ENCODE peak calls at places on chromosomes 1 and 21, in five cellular contexts. One of them, this sample, is unnamed.

GRCh38 chr21:31900121-31900895 is 27.5 kb downstream of the HUNK start:
- DNase-seq in GM23248: no peak
- DNase-seq in Panc1: no peak
- DNase-seq in astrocyte of the spinal cord: no peak
- DNase-seq in naive thymus-derived CD4-positive, alpha-beta T cell: no peak
- DNase-seq in this sample: no peak

GRCh38 chr1:11602981-11603380 is 51.2 kb downstream of the FBXO2 start:
- DNase-seq in GM23248: no peak
- DNase-seq in Panc1: no peak
- DNase-seq in astrocyte of the spinal cord: no peak
- DNase-seq in naive thymus-derived CD4-positive, alpha-beta T cell: no peak
- DNase-seq in this sample: no peak

GRCh38 chr1:84603941-84604830 is 29.9 kb upstream of the CTBS start:
- DNase-seq in GM23248: peak; percentile 98
- DNase-seq in Panc1: peak; percentile 97
- DNase-seq in astrocyte of the spinal cord: peak; percentile 83
- DNase-seq in naive thymus-derived CD4-positive, alpha-beta T cell: no peak
- DNase-seq in this sample: no peak

GRCh38 chr21:44437696-44438431 is 17.4 kb upstream of the LRRC3 start:
- DNase-seq in GM23248: no peak
- DNase-seq in Panc1: no peak
- DNase-seq in astrocyte of the spinal cord: no peak
- DNase-seq in naive thymus-derived CD4-positive, alpha-beta T cell: no peak
- DNase-seq in this sample: no peak

GRCh38 chr21:33661146-33661545 is 18.8 kb downstream of the ITSN1 start:
- DNase-seq in GM23248: peak; percentile 47
- DNase-seq in Panc1: no peak
- DNase-seq in astrocyte of the spinal cord: no peak
- DNase-seq in naive thymus-derived CD4-positive, alpha-beta T cell: no peak
- DNase-seq in this sample: no peak

GRCh38 chr1:21553116-21553926 is 44.1 kb downstream of the ALPL start:
- DNase-seq in GM23248: peak; percentile 74
- DNase-seq in Panc1: no peak
- DNase-seq in astrocyte of the spinal cord: peak; percentile 71
- DNase-seq in naive thymus-derived CD4-positive, alpha-beta T cell: no peak
- DNase-seq in this sample: no peak

GRCh38 chr1:202623075-202623474 is 87.2 kb downstream of the SYT2 start:
- DNase-seq in GM23248: peak; percentile 70
- DNase-seq in Panc1: no peak
- DNase-seq in astrocyte of the spinal cord: peak; percentile 43
- DNase-seq in naive thymus-derived CD4-positive, alpha-beta T cell: no peak
- DNase-seq in this sample: no peak

GRCh38 chr1:17595602-17595925 is 56.1 kb downstream of the ARHGEF10L start:
- DNase-seq in GM23248: no peak
- DNase-seq in Panc1: no peak
- DNase-seq in astrocyte of the spinal cord: no peak
- DNase-seq in naive thymus-derived CD4-positive, alpha-beta T cell: no peak
- DNase-seq in this sample: no peak

GRCh38 chr21:46229133-46229922 is 754 bp upstream of the LSS start:
- DNase-seq in GM23248: no peak
- DNase-seq in Panc1: no peak
- DNase-seq in astrocyte of the spinal cord: no peak
- DNase-seq in naive thymus-derived CD4-positive, alpha-beta T cell: no peak
- DNase-seq in this sample: no peak

GRCh38 chr1:163401211-163401610 is 79.5 kb downstream of the NUF2 start:
- DNase-seq in GM23248: no peak
- DNase-seq in Panc1: no peak
- DNase-seq in astrocyte of the spinal cord: no peak
- DNase-seq in naive thymus-derived CD4-positive, alpha-beta T cell: no peak
- DNase-seq in this sample: no peak

GRCh38 chr1:36096500-36097412 is 8.1 kb downstream of the ADPRS start:
- DNase-seq in GM23248: peak; percentile 45
- DNase-seq in Panc1: no peak
- DNase-seq in astrocyte of the spinal cord: no peak
- DNase-seq in naive thymus-derived CD4-positive, alpha-beta T cell: no peak
- DNase-seq in this sample: no peak

GRCh38 chr1:231417503-231417902 is 4.6 kb downstream of the EGLN1 start:
- DNase-seq in GM23248: no peak
- DNase-seq in Panc1: no peak
- DNase-seq in astrocyte of the spinal cord: no peak
- DNase-seq in naive thymus-derived CD4-positive, alpha-beta T cell: no peak
- DNase-seq in this sample: no peak
- H3K4me3 ChIP-seq in GM23248: peak overlapping the region; percentile 87
- H3K4me3 ChIP-seq in Panc1: peak overlapping the region; percentile 6
- H3K4me3 ChIP-seq in astrocyte of the spinal cord: no peak overlapping the region
- H3K4me3 ChIP-seq in naive thymus-derived CD4-positive, alpha-beta T cell: no peak overlapping the region
- H3K4me3 ChIP-seq in this sample: no peak overlapping the region

GRCh38 chr1:73914994-73915393 is 283.0 kb downstream of the LRRIQ3 start:
- DNase-seq in GM23248: no peak
- DNase-seq in Panc1: no peak
- DNase-seq in astrocyte of the spinal cord: no peak
- DNase-seq in naive thymus-derived CD4-positive, alpha-beta T cell: no peak
- DNase-seq in this sample: no peak
- H3K4me3 ChIP-seq in GM23248: no peak overlapping the region
- H3K4me3 ChIP-seq in Panc1: no peak overlapping the region
- H3K4me3 ChIP-seq in astrocyte of the spinal cord: no peak overlapping the region
- H3K4me3 ChIP-seq in naive thymus-derived CD4-positive, alpha-beta T cell: no peak overlapping the region
- H3K4me3 ChIP-seq in this sample: no peak overlapping the region

GRCh38 chr1:156080598-156081173 is 1.6 kb downstream of the MEX3A start:
- DNase-seq in GM23248: no peak
- DNase-seq in Panc1: no peak
- DNase-seq in astrocyte of the spinal cord: no peak
- DNase-seq in naive thymus-derived CD4-positive, alpha-beta T cell: no peak
- DNase-seq in this sample: no peak

GRCh38 chr1:156081174-156082110 is 823 bp downstream of the MEX3A start:
- DNase-seq in GM23248: peak; percentile 40
- DNase-seq in Panc1: no peak
- DNase-seq in astrocyte of the spinal cord: no peak
- DNase-seq in naive thymus-derived CD4-positive, alpha-beta T cell: no peak
- DNase-seq in this sample: no peak

GRCh38 chr1:156082111-156083091 is at the start of gene MEX3A:
- DNase-seq in GM23248: peak; percentile 84
- DNase-seq in Panc1: no peak
- DNase-seq in astrocyte of the spinal cord: peak; percentile 82
- DNase-seq in naive thymus-derived CD4-positive, alpha-beta T cell: peak; percentile 70
- DNase-seq in this sample: peak; percentile 61

GRCh38 chr1:156086256-156086662 is 4.0 kb upstream of the MEX3A start:
- DNase-seq in GM23248: no peak
- DNase-seq in Panc1: no peak
- DNase-seq in astrocyte of the spinal cord: peak; percentile 72
- DNase-seq in naive thymus-derived CD4-positive, alpha-beta T cell: no peak
- DNase-seq in this sample: no peak

GRCh38 chr1:156083800-156084790 is 1.8 kb upstream of the MEX3A start:
- DNase-seq in GM23248: peak; percentile 9
- DNase-seq in Panc1: no peak
- DNase-seq in astrocyte of the spinal cord: no peak
- DNase-seq in naive thymus-derived CD4-positive, alpha-beta T cell: no peak
- DNase-seq in this sample: no peak
- H3K4me3 ChIP-seq in GM23248: peak overlapping the region; percentile 88
- H3K4me3 ChIP-seq in Panc1: no peak overlapping the region
- H3K4me3 ChIP-seq in astrocyte of the spinal cord: peak overlapping the region; percentile 86
- H3K4me3 ChIP-seq in naive thymus-derived CD4-positive, alpha-beta T cell: no peak overlapping the region
- H3K4me3 ChIP-seq in this sample: no peak overlapping the region

GRCh38 chr1:23370744-23371710 is 1.4 kb upstream of the ZNF436 start:
- DNase-seq in GM23248: peak; percentile 32
- DNase-seq in Panc1: no peak
- DNase-seq in astrocyte of the spinal cord: peak; percentile 37
- DNase-seq in naive thymus-derived CD4-positive, alpha-beta T cell: no peak
- DNase-seq in this sample: no peak
- H3K4me3 ChIP-seq in GM23248: peak overlapping the region; percentile 83
- H3K4me3 ChIP-seq in Panc1: peak overlapping the region; percentile 100
- H3K4me3 ChIP-seq in astrocyte of the spinal cord: peak overlapping the region; percentile 79
- H3K4me3 ChIP-seq in naive thymus-derived CD4-positive, alpha-beta T cell: no peak overlapping the region
- H3K4me3 ChIP-seq in this sample: no peak overlapping the region